ENCODE peak calls at places on chromosome 17, in eight cellular contexts. J is thoracic aorta, X is small intestine, U is tibial artery, D is PC-9, O is heart left ventricle, P is HCT116, A is ovary. Y is an unnamed sample. For H3K4me1 and H3K27me3, the result is how much of the 10 kb centered on the place peaks cover.

GRCh38 chr17:45753645-45754225 is 30.4 kb upstream of the CRHR1 start:
- DNase-seq in O (no peak), X (no peak), D (no peak), A (no peak), U (no peak), P (no peak), J (no peak), Y (no peak)

GRCh38 chr17:4161179-4161559 is 18.2 kb downstream of the CYB5D2 start:
- DNase-seq in U (peak), O (no peak), P (no peak), J (peak), D (peak), A (no peak), X (no peak), Y (peak)

GRCh38 chr17:16477255-16477654 is 14.7 kb downstream of the LRRC75A start:
- DNase-seq in U (no peak), O (peak), D (no peak), A (peak), J (no peak), X (no peak), P (peak), Y (peak)

GRCh38 chr17:33291248-33292183 is 1.6 kb downstream of the ASIC2 start:
- DNase-seq in D (no peak), O (no peak), A (no peak), X (peak), J (no peak), P (no peak), U (no peak), Y (peak)

GRCh38 chr17:33944412-33944811 is 310.7 kb upstream of the CCL2 start:
- DNase-seq in X (no peak), P (no peak), J (no peak), A (no peak), U (no peak), O (no peak), D (no peak), Y (no peak)

GRCh38 chr17:68182940-68183551 is 64.8 kb upstream of the AMZ2 start:
- DNase-seq in A (no peak), O (no peak), J (no peak), P (peak), D (no peak), X (peak), U (no peak), Y (no peak)

GRCh38 chr17:43986225-43986981 is 18.0 kb upstream of the NAGS start:
- DNase-seq in U (no peak), X (no peak), P (no peak), J (no peak), A (no peak), D (no peak), O (no peak), Y (no peak)

GRCh38 chr17:45948881-45949624 is 50.0 kb upstream of the STH start:
- DNase-seq in J (no peak), D (peak), X (peak), A (peak), O (peak), U (peak), P (peak), Y (peak)

GRCh38 chr17:59365383-59365981 is 34.0 kb downstream of the YPEL2 start:
- DNase-seq in A (no peak), U (peak), X (no peak), D (no peak), J (no peak), P (no peak), O (peak), Y (no peak)

GRCh38 chr17:8125947-8126305 is 2.0 kb upstream of the HES7 start:
- DNase-seq in D (no peak), P (no peak), X (peak), J (no peak), O (no peak), U (no peak), A (peak), Y (peak)

GRCh38 chr17:50062323-50063243 is 6.7 kb downstream of the ITGA3 start:
- DNase-seq in U (peak), J (peak), X (peak), O (peak), P (peak), D (peak), A (peak), Y (peak)

GRCh38 chr17:32584792-32585191 is 98.0 kb downstream of the CDK5R1 start:
- DNase-seq in X (no peak), J (no peak), D (no peak), P (no peak), A (no peak), O (no peak), U (no peak), Y (no peak)

GRCh38 chr17:6297960-6298359 is 137.0 kb downstream of the AIPL1 start:
- DNase-seq in P (no peak), D (no peak), J (no peak), U (no peak), O (no peak), X (no peak), A (no peak), Y (no peak)

GRCh38 chr17:70278846-70279465 is 109.6 kb downstream of the KCNJ2 start:
- DNase-seq in P (no peak), X (no peak), A (no peak), U (no peak), J (no peak), D (no peak), O (no peak), Y (no peak)

GRCh38 chr17:6789146-6789545 is 13.1 kb downstream of the FBXO39 start:
- DNase-seq in D (no peak), P (no peak), A (no peak), O (no peak), J (no peak), U (no peak), X (no peak), Y (no peak)

GRCh38 chr17:28710948-28711722 is 553 bp downstream of the PROCA1 start:
- DNase-seq in X (peak), D (peak), U (peak), O (peak), P (peak), J (peak), A (peak), Y (peak)

GRCh38 chr17:50904522-50905459 is 38.6 kb upstream of the TOB1 start:
- DNase-seq in P (no peak), J (peak), A (peak), O (peak), D (peak), X (peak), U (peak), Y (no peak)

GRCh38 chr17:42169351-42169750 is 11.6 kb downstream of the KCNH4 start:
- DNase-seq in A (no peak), X (no peak), J (no peak), U (no peak), P (no peak), O (no peak), D (no peak), Y (no peak)
- H3K27ac ChIP-seq in A (no peak), X (no peak), J (no peak), U (no peak), P (no peak), O (no peak), D (no peak), Y (no peak)

DNA sequence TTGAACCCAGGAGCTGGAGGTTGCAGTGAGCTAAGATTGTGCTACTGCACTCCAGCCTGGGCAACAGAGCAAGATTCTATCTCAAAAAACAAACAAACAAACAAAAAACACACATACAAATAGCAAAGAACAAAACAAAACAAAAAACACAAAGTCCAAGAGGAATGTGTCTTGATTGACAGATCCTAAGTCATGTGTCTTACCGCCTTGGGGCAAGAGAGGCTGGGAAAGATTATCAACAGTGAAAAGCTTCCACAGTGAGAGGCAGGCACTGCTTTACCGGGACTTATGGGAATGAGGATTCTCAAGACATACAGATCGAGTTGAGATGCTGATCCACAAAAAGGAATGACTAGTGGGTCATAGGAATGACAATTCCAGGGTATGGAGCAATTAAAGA is 62.7 kb upstream of the GAS7 start:
- DNase-seq in P (no peak), J (no peak), X (no peak), D (no peak), A (no peak), O (no peak), U (no peak), Y (no peak)
- H3K4me1 ChIP-seq in P (under half), J (under half), X (under half), D (under half), A (under half), O (under half), U (under half), Y (under half)

DNA sequence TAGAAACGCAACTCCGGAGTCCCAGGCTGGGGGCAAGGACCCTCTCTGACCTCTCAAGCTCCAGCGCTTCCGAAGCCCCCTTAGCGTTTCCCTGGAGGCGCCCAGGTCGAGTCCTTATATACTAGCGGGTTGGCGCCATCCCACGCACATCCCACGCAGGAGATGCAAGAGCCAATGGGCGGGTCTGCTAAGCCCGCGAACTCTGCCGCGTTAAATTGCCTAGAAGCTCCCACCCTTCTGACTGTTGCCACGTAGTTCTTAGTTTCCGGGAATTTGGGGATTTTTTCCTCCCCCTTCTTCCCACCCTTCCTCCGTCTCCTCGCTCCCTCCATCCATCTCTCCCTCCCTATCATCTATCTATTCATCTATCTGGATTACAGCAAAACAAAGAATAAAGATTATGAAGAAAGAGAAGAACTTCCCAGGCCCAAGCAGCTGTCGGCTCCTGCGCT is at the start of gene SLFN11:
- DNase-seq in D (no peak), J (peak), U (peak), A (peak), O (peak), P (no peak), X (peak), Y (peak)
- H3K27me3 ChIP-seq in D (under half), J (under half), U (under half), A (under half), O (under half), P (under half), X (under half), Y (under half)

DNA sequence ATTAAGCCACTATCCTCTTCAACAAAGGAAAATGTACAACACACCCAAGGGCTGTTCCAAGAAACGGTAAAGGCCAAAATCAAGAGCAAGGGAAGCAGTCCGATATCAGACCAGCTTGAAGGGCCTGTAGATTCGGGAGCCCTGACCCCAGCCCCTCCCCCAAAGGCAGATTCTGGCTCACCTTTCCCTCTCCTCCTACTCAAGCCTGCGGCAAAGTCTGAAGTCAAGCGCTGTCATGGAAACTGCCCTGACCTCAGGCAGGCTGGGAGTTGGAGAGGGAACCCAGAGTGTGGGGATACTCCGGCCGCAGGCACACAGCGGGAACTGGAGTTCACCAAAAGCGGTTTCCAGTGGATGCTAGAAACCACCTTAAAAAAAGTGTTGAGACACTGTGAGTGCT is 1.8 kb downstream of the ALYREF start:
- DNase-seq in O (no peak), A (no peak), D (no peak), J (no peak), U (no peak), P (no peak), X (no peak), Y (no peak)
- H3K27ac ChIP-seq in O (no peak), A (no peak), D (no peak), J (no peak), U (no peak), P (peak), X (no peak), Y (no peak)

GRCh38 chr17:75624021-75624420 is 9.2 kb upstream of the SMIM5 start:
- DNase-seq in X (no peak), P (no peak), U (no peak), A (no peak), J (no peak), O (no peak), D (no peak), Y (no peak)
- H3K4me1 ChIP-seq in X (under half), P (under half), U (under half), A (under half), J (under half), O (under half), D (under half), Y (under half)

DNA sequence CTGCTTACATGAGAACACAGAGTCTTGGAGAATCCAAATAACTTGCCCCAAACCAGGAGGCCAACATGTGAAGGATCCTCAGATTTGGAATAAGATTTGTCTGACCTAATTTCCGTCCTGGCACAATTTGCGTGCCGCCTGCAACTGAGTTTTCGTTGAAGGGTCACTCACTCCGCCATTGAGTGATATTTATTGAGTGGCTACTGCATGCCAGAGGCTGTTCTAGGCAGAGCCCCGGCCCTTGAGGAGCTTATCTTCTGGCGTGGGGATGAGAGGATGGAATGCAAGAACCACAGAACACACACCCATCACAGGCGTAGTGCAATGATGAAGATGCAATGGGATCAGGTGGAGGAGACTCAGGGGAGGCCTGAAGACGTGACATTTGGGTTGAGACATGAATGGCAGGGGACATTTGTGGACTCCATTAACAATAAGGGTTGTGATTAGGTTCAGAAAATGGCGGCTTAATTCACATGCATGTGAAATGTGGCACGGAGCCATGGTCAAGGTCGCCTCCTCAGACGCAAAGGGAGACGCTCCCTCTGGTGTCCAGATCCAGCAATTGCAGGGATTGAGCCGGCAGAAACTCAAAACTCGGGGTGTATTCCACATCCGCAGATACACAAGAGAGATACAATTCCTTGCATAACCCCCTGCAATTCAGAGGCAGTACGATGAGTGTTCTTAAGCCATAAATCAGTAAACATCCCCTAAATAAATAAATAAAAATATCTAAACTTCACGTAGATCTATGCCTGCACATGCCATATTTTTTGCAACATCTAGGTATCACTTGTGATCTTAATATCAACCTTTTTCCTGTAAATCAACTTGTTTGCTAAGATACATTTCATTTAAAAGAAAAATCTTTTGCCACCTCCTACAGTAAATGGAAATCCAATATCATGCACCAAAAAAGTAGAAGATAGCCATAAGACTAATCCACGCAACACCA is 57.9 kb upstream of the CACNG4 start:
- DNase-seq in U (peak), P (peak), D (peak), A (peak), J (no peak), O (peak), X (peak), Y (peak)
- H3K27me3 ChIP-seq in U (under half), P (under half), D (under half), A (under half), J (under half), O (under half), X (under half), Y (under half)

GRCh38 chr17:14748036-14748715 is 447.3 kb downstream of the HS3ST3B1 start:
- DNase-seq in P (no peak), D (peak), U (no peak), J (no peak), O (no peak), X (no peak), A (no peak), Y (no peak)
- H3K27ac ChIP-seq in P (no peak), D (no peak), U (no peak), J (no peak), O (no peak), X (no peak), A (no peak), Y (no peak)